ENCODE peak calls at places on chromosome 6, in nine cellular contexts. One of them, this sample, is unnamed.

GRCh38 chr6:9621276-9621675 is 793.6 kb downstream of the TFAP2A start:
- DNase-seq in NCI-H1417: no peak
- DNase-seq in activated T-helper 1 cell treated with anti-CD3 and anti-CD28 coated beads, Interleukin-2, amount 50 U/mL, for 16 hours: no peak
- DNase-seq in glutamatergic neuron: no peak
- DNase-seq in SHP77: peak; percentile 27
- DNase-seq in GM19239: no peak
- DNase-seq in amniotic epithelial cell: no peak
- DNase-seq in NCI-H345: no peak
- DNase-seq in NCI-H2029: no peak
- DNase-seq in this sample: no peak

GRCh38 chr6:49915035-49915434 is 48.7 kb upstream of the CRISP1 start:
- DNase-seq in GM19239: no peak
- DNase-seq in NCI-H1417: peak; percentile 8
- DNase-seq in SHP77: peak; percentile 74
- DNase-seq in activated T-helper 1 cell treated with anti-CD3 and anti-CD28 coated beads, Interleukin-2, amount 50 U/mL, for 16 hours: no peak
- DNase-seq in glutamatergic neuron: peak; percentile 25
- DNase-seq in NCI-H2029: no peak
- DNase-seq in NCI-H345: peak; percentile 68
- DNase-seq in amniotic epithelial cell: no peak
- DNase-seq in this sample: no peak

GRCh38 chr6:38170666-38171065 is 351.1 kb downstream of the ZFAND3 start:
- DNase-seq in NCI-H345: peak; percentile 49
- DNase-seq in activated T-helper 1 cell treated with anti-CD3 and anti-CD28 coated beads, Interleukin-2, amount 50 U/mL, for 16 hours: no peak
- DNase-seq in GM19239: no peak
- DNase-seq in glutamatergic neuron: no peak
- DNase-seq in NCI-H1417: peak; percentile 72
- DNase-seq in amniotic epithelial cell: no peak
- DNase-seq in SHP77: no peak
- DNase-seq in NCI-H2029: no peak
- DNase-seq in this sample: peak; percentile 39

GRCh38 chr6:145539831-145540230 is 195.5 kb downstream of the EPM2A start:
- DNase-seq in activated T-helper 1 cell treated with anti-CD3 and anti-CD28 coated beads, Interleukin-2, amount 50 U/mL, for 16 hours: no peak
- DNase-seq in NCI-H1417: no peak
- DNase-seq in GM19239: no peak
- DNase-seq in amniotic epithelial cell: peak; percentile 66
- DNase-seq in NCI-H2029: no peak
- DNase-seq in NCI-H345: no peak
- DNase-seq in SHP77: no peak
- DNase-seq in glutamatergic neuron: no peak
- DNase-seq in this sample: no peak

GRCh38 chr6:112906737-112907136 is 559.6 kb downstream of the RFPL4B start:
- DNase-seq in NCI-H345: no peak
- DNase-seq in GM19239: no peak
- DNase-seq in glutamatergic neuron: no peak
- DNase-seq in activated T-helper 1 cell treated with anti-CD3 and anti-CD28 coated beads, Interleukin-2, amount 50 U/mL, for 16 hours: no peak
- DNase-seq in NCI-H2029: no peak
- DNase-seq in amniotic epithelial cell: no peak
- DNase-seq in NCI-H1417: no peak
- DNase-seq in SHP77: peak; percentile 76
- DNase-seq in this sample: no peak

GRCh38 chr6:50831216-50831615 is 12.5 kb downstream of the TFAP2B start:
- DNase-seq in GM19239: no peak
- DNase-seq in activated T-helper 1 cell treated with anti-CD3 and anti-CD28 coated beads, Interleukin-2, amount 50 U/mL, for 16 hours: no peak
- DNase-seq in NCI-H345: no peak
- DNase-seq in glutamatergic neuron: no peak
- DNase-seq in NCI-H2029: no peak
- DNase-seq in amniotic epithelial cell: no peak
- DNase-seq in SHP77: no peak
- DNase-seq in NCI-H1417: peak; percentile 46
- DNase-seq in this sample: no peak

GRCh38 chr6:91860951-91861350 is 1274.1 kb upstream of the MAP3K7 start:
- DNase-seq in glutamatergic neuron: no peak
- DNase-seq in NCI-H1417: no peak
- DNase-seq in activated T-helper 1 cell treated with anti-CD3 and anti-CD28 coated beads, Interleukin-2, amount 50 U/mL, for 16 hours: no peak
- DNase-seq in GM19239: no peak
- DNase-seq in amniotic epithelial cell: no peak
- DNase-seq in NCI-H2029: no peak
- DNase-seq in NCI-H345: no peak
- DNase-seq in SHP77: peak; percentile 23
- DNase-seq in this sample: no peak

GRCh38 chr6:142485256-142485655 is 183.4 kb downstream of the ADGRG6 start:
- DNase-seq in amniotic epithelial cell: peak; percentile 58
- DNase-seq in GM19239: no peak
- DNase-seq in NCI-H345: no peak
- DNase-seq in SHP77: no peak
- DNase-seq in glutamatergic neuron: no peak
- DNase-seq in NCI-H2029: no peak
- DNase-seq in NCI-H1417: no peak
- DNase-seq in activated T-helper 1 cell treated with anti-CD3 and anti-CD28 coated beads, Interleukin-2, amount 50 U/mL, for 16 hours: no peak
- DNase-seq in this sample: no peak

GRCh38 chr6:31769684-31770371 is 7.3 kb downstream of the VWA7 start:
- DNase-seq in amniotic epithelial cell: peak; percentile 52
- DNase-seq in activated T-helper 1 cell treated with anti-CD3 and anti-CD28 coated beads, Interleukin-2, amount 50 U/mL, for 16 hours: peak; percentile 64
- DNase-seq in SHP77: peak; percentile 34
- DNase-seq in NCI-H2029: peak; percentile 64
- DNase-seq in NCI-H1417: peak; percentile 33
- DNase-seq in NCI-H345: peak; percentile 47
- DNase-seq in glutamatergic neuron: peak; percentile 56
- DNase-seq in GM19239: peak; percentile 85
- DNase-seq in this sample: peak; percentile 20

GRCh38 chr6:167856999-167857660 is 30.4 kb downstream of the AFDN start:
- DNase-seq in activated T-helper 1 cell treated with anti-CD3 and anti-CD28 coated beads, Interleukin-2, amount 50 U/mL, for 16 hours: no peak
- DNase-seq in NCI-H1417: no peak
- DNase-seq in SHP77: no peak
- DNase-seq in NCI-H345: no peak
- DNase-seq in amniotic epithelial cell: peak; percentile 96
- DNase-seq in GM19239: no peak
- DNase-seq in glutamatergic neuron: no peak
- DNase-seq in NCI-H2029: no peak
- DNase-seq in this sample: no peak

GRCh38 chr6:157761331-157761921 is 61.6 kb upstream of the SNX9 start:
- DNase-seq in GM19239: no peak
- DNase-seq in NCI-H345: no peak
- DNase-seq in SHP77: no peak
- DNase-seq in NCI-H1417: no peak
- DNase-seq in amniotic epithelial cell: peak; percentile 75
- DNase-seq in activated T-helper 1 cell treated with anti-CD3 and anti-CD28 coated beads, Interleukin-2, amount 50 U/mL, for 16 hours: peak; percentile 39
- DNase-seq in NCI-H2029: no peak
- DNase-seq in glutamatergic neuron: no peak
- DNase-seq in this sample: no peak

GRCh38 chr6:45690846-45691245 is 313.1 kb upstream of the SUPT3H start:
- DNase-seq in NCI-H2029: no peak
- DNase-seq in GM19239: no peak
- DNase-seq in NCI-H345: no peak
- DNase-seq in activated T-helper 1 cell treated with anti-CD3 and anti-CD28 coated beads, Interleukin-2, amount 50 U/mL, for 16 hours: no peak
- DNase-seq in SHP77: no peak
- DNase-seq in glutamatergic neuron: no peak
- DNase-seq in amniotic epithelial cell: no peak
- DNase-seq in NCI-H1417: no peak
- DNase-seq in this sample: no peak

GRCh38 chr6:131640100-131640499 is 3.0 kb downstream of the ENPP3 start:
- DNase-seq in NCI-H2029: no peak
- DNase-seq in NCI-H1417: no peak
- DNase-seq in SHP77: no peak
- DNase-seq in activated T-helper 1 cell treated with anti-CD3 and anti-CD28 coated beads, Interleukin-2, amount 50 U/mL, for 16 hours: no peak
- DNase-seq in GM19239: no peak
- DNase-seq in glutamatergic neuron: no peak
- DNase-seq in NCI-H345: no peak
- DNase-seq in amniotic epithelial cell: no peak
- DNase-seq in this sample: no peak

GRCh38 chr6:146289816-146290588 is 253.6 kb upstream of the RAB32 start:
- DNase-seq in glutamatergic neuron: no peak
- DNase-seq in NCI-H1417: no peak
- DNase-seq in SHP77: no peak
- DNase-seq in amniotic epithelial cell: peak; percentile 4
- DNase-seq in GM19239: no peak
- DNase-seq in activated T-helper 1 cell treated with anti-CD3 and anti-CD28 coated beads, Interleukin-2, amount 50 U/mL, for 16 hours: no peak
- DNase-seq in NCI-H345: no peak
- DNase-seq in NCI-H2029: no peak
- DNase-seq in this sample: no peak

GRCh38 chr6:81842254-81842653 is 89.8 kb upstream of the TENT5A start:
- DNase-seq in amniotic epithelial cell: no peak
- DNase-seq in SHP77: no peak
- DNase-seq in activated T-helper 1 cell treated with anti-CD3 and anti-CD28 coated beads, Interleukin-2, amount 50 U/mL, for 16 hours: no peak
- DNase-seq in NCI-H2029: no peak
- DNase-seq in NCI-H345: no peak
- DNase-seq in glutamatergic neuron: no peak
- DNase-seq in GM19239: no peak
- DNase-seq in NCI-H1417: no peak
- DNase-seq in this sample: no peak

GRCh38 chr6:11232177-11232967 is at the start of gene NEDD9:
- DNase-seq in glutamatergic neuron: peak; percentile 90
- DNase-seq in NCI-H1417: peak; percentile 79
- DNase-seq in NCI-H345: peak; percentile 62
- DNase-seq in GM19239: peak; percentile 91
- DNase-seq in NCI-H2029: peak; percentile 97
- DNase-seq in amniotic epithelial cell: peak; percentile 95
- DNase-seq in SHP77: peak; percentile 84
- DNase-seq in activated T-helper 1 cell treated with anti-CD3 and anti-CD28 coated beads, Interleukin-2, amount 50 U/mL, for 16 hours: peak; percentile 89
- DNase-seq in this sample: peak; percentile 91

GRCh38 chr6:132198896-132199295 is 202.4 kb downstream of the MOXD1 start:
- DNase-seq in glutamatergic neuron: no peak
- DNase-seq in GM19239: no peak
- DNase-seq in amniotic epithelial cell: no peak
- DNase-seq in NCI-H1417: no peak
- DNase-seq in activated T-helper 1 cell treated with anti-CD3 and anti-CD28 coated beads, Interleukin-2, amount 50 U/mL, for 16 hours: no peak
- DNase-seq in NCI-H345: no peak
- DNase-seq in NCI-H2029: no peak
- DNase-seq in SHP77: no peak
- DNase-seq in this sample: no peak

GRCh38 chr6:146915671-146916127 is 288.5 kb upstream of the STXBP5 start:
- DNase-seq in SHP77: no peak
- DNase-seq in NCI-H2029: no peak
- DNase-seq in NCI-H1417: no peak
- DNase-seq in GM19239: no peak
- DNase-seq in amniotic epithelial cell: peak; percentile 50
- DNase-seq in glutamatergic neuron: no peak
- DNase-seq in activated T-helper 1 cell treated with anti-CD3 and anti-CD28 coated beads, Interleukin-2, amount 50 U/mL, for 16 hours: no peak
- DNase-seq in NCI-H345: no peak
- DNase-seq in this sample: no peak

GRCh38 chr6:46898011-46898410 is 23.7 kb downstream of the ADGRF5 start:
- DNase-seq in NCI-H1417: no peak
- DNase-seq in amniotic epithelial cell: no peak
- DNase-seq in NCI-H2029: no peak
- DNase-seq in glutamatergic neuron: no peak
- DNase-seq in GM19239: no peak
- DNase-seq in activated T-helper 1 cell treated with anti-CD3 and anti-CD28 coated beads, Interleukin-2, amount 50 U/mL, for 16 hours: no peak
- DNase-seq in SHP77: no peak
- DNase-seq in NCI-H345: no peak
- DNase-seq in this sample: no peak

GRCh38 chr6:129638055-129639019 is 71.6 kb downstream of the ARHGAP18 start:
- DNase-seq in glutamatergic neuron: no peak
- DNase-seq in activated T-helper 1 cell treated with anti-CD3 and anti-CD28 coated beads, Interleukin-2, amount 50 U/mL, for 16 hours: no peak
- DNase-seq in NCI-H2029: no peak
- DNase-seq in NCI-H1417: no peak
- DNase-seq in amniotic epithelial cell: peak; percentile 79
- DNase-seq in SHP77: peak; percentile 42
- DNase-seq in NCI-H345: no peak
- DNase-seq in GM19239: no peak
- DNase-seq in this sample: no peak

GRCh38 chr6:41637179-41638001 is 878 bp upstream of the MDFI start:
- DNase-seq in SHP77: no peak
- DNase-seq in GM19239: no peak
- DNase-seq in amniotic epithelial cell: no peak
- DNase-seq in glutamatergic neuron: no peak
- DNase-seq in NCI-H345: no peak
- DNase-seq in NCI-H2029: no peak
- DNase-seq in activated T-helper 1 cell treated with anti-CD3 and anti-CD28 coated beads, Interleukin-2, amount 50 U/mL, for 16 hours: no peak
- DNase-seq in NCI-H1417: no peak
- DNase-seq in this sample: no peak

GRCh38 chr6:144349690-144350132 is 64.6 kb downstream of the UTRN start:
- DNase-seq in NCI-H1417: no peak
- DNase-seq in NCI-H2029: no peak
- DNase-seq in GM19239: no peak
- DNase-seq in amniotic epithelial cell: peak; percentile 36
- DNase-seq in activated T-helper 1 cell treated with anti-CD3 and anti-CD28 coated beads, Interleukin-2, amount 50 U/mL, for 16 hours: no peak
- DNase-seq in NCI-H345: no peak
- DNase-seq in SHP77: no peak
- DNase-seq in glutamatergic neuron: no peak
- DNase-seq in this sample: no peak

GRCh38 chr6:149037026-149037734 is 280.3 kb upstream of the TAB2 start:
- DNase-seq in GM19239: no peak
- DNase-seq in activated T-helper 1 cell treated with anti-CD3 and anti-CD28 coated beads, Interleukin-2, amount 50 U/mL, for 16 hours: no peak
- DNase-seq in NCI-H1417: no peak
- DNase-seq in SHP77: peak; percentile 36
- DNase-seq in NCI-H2029: no peak
- DNase-seq in glutamatergic neuron: peak; percentile 54
- DNase-seq in NCI-H345: no peak
- DNase-seq in amniotic epithelial cell: peak; percentile 25
- DNase-seq in this sample: no peak

GRCh38 chr6:34391711-34392496 is 565 bp downstream of the NUDT3 start:
- DNase-seq in NCI-H1417: peak; percentile 87
- DNase-seq in NCI-H2029: peak; percentile 17
- DNase-seq in activated T-helper 1 cell treated with anti-CD3 and anti-CD28 coated beads, Interleukin-2, amount 50 U/mL, for 16 hours: peak; percentile 15
- DNase-seq in glutamatergic neuron: peak; percentile 72
- DNase-seq in SHP77: peak; percentile 50
- DNase-seq in NCI-H345: peak; percentile 53
- DNase-seq in GM19239: peak; percentile 28
- DNase-seq in amniotic epithelial cell: peak; percentile 39
- DNase-seq in this sample: peak; percentile 23

GRCh38 chr6:62670490-62671223 is 384.6 kb upstream of the KHDRBS2 start:
- DNase-seq in NCI-H345: no peak
- DNase-seq in NCI-H2029: no peak
- DNase-seq in NCI-H1417: no peak
- DNase-seq in amniotic epithelial cell: no peak
- DNase-seq in activated T-helper 1 cell treated with anti-CD3 and anti-CD28 coated beads, Interleukin-2, amount 50 U/mL, for 16 hours: no peak
- DNase-seq in GM19239: no peak
- DNase-seq in glutamatergic neuron: no peak
- DNase-seq in SHP77: no peak
- DNase-seq in this sample: no peak

This sample was measured in NCI-H187.